ENCODE peak calls at places on chromosomes 7 and 10, in five cellular contexts. One of them, this sample, is unnamed.

GRCh38 chr10:84175436-84175835 is 1.8 kb downstream of the GPR15LG start:
- DNase-seq in cardiac fibroblast: no peak
- DNase-seq in CD8-positive, alpha-beta T cell: peak
- DNase-seq in AG04449: no peak
- DNase-seq in prostate gland: no peak
- DNase-seq in this sample: no peak

GRCh38 chr10:14554091-14554842 is 220.4 kb downstream of the FAM107B start:
- DNase-seq in AG04449: no peak
- DNase-seq in prostate gland: no peak
- DNase-seq in CD8-positive, alpha-beta T cell: no peak
- DNase-seq in cardiac fibroblast: no peak
- DNase-seq in this sample: peak

GRCh38 chr10:69786791-69787190 is 14.9 kb upstream of the COL13A1 start:
- DNase-seq in CD8-positive, alpha-beta T cell: no peak
- DNase-seq in cardiac fibroblast: peak
- DNase-seq in prostate gland: no peak
- DNase-seq in AG04449: no peak
- DNase-seq in this sample: no peak

GRCh38 chr10:48890904-48891839 is 48.5 kb downstream of the LRRC18 start:
- DNase-seq in CD8-positive, alpha-beta T cell: peak
- DNase-seq in AG04449: no peak
- DNase-seq in cardiac fibroblast: peak
- DNase-seq in prostate gland: no peak
- DNase-seq in this sample: no peak

GRCh38 chr7:94276046-94276445 is 118.6 kb upstream of the COL1A2 start:
- DNase-seq in CD8-positive, alpha-beta T cell: no peak
- DNase-seq in AG04449: no peak
- DNase-seq in cardiac fibroblast: no peak
- DNase-seq in prostate gland: no peak
- DNase-seq in this sample: no peak

GRCh38 chr7:101172854-101173751 is 7.0 kb downstream of the NAT16 start:
- DNase-seq in cardiac fibroblast: peak
- DNase-seq in prostate gland: peak
- DNase-seq in CD8-positive, alpha-beta T cell: no peak
- DNase-seq in AG04449: no peak
- DNase-seq in this sample: peak

GRCh38 chr10:33803248-33803647 is 468.8 kb upstream of the NRP1 start:
- DNase-seq in AG04449: no peak
- DNase-seq in prostate gland: no peak
- DNase-seq in CD8-positive, alpha-beta T cell: no peak
- DNase-seq in cardiac fibroblast: peak
- DNase-seq in this sample: no peak

GRCh38 chr7:105268056-105268455 is 120.7 kb downstream of the SRPK2 start:
- DNase-seq in AG04449: peak
- DNase-seq in CD8-positive, alpha-beta T cell: no peak
- DNase-seq in cardiac fibroblast: peak
- DNase-seq in prostate gland: no peak
- DNase-seq in this sample: no peak

GRCh38 chr7:128108641-128109423 is 77.6 kb upstream of the LRRC4 start:
- DNase-seq in prostate gland: no peak
- DNase-seq in cardiac fibroblast: no peak
- DNase-seq in CD8-positive, alpha-beta T cell: peak
- DNase-seq in AG04449: no peak
- DNase-seq in this sample: peak

GRCh38 chr10:123391275-123392028 is 237.2 kb downstream of the BUB3 start:
- DNase-seq in AG04449: no peak
- DNase-seq in CD8-positive, alpha-beta T cell: no peak
- DNase-seq in cardiac fibroblast: no peak
- DNase-seq in prostate gland: no peak
- DNase-seq in this sample: no peak

GRCh38 chr7:31100870-31101269 is 48.8 kb downstream of the ADCYAP1R1 start:
- DNase-seq in prostate gland: no peak
- DNase-seq in cardiac fibroblast: no peak
- DNase-seq in AG04449: no peak
- DNase-seq in CD8-positive, alpha-beta T cell: no peak
- DNase-seq in this sample: no peak

GRCh38 chr7:137975223-137975622 is 26.7 kb downstream of the CREB3L2 start:
- DNase-seq in CD8-positive, alpha-beta T cell: no peak
- DNase-seq in cardiac fibroblast: peak
- DNase-seq in prostate gland: no peak
- DNase-seq in AG04449: no peak
- DNase-seq in this sample: no peak

GRCh38 chr7:1152492-1152891 is 7.5 kb downstream of the ZFAND2A start:
- DNase-seq in cardiac fibroblast: no peak
- DNase-seq in prostate gland: no peak
- DNase-seq in CD8-positive, alpha-beta T cell: no peak
- DNase-seq in AG04449: no peak
- DNase-seq in this sample: peak

GRCh38 chr10:60388116-60388515 is 1.6 kb downstream of the ANK3 start:
- DNase-seq in AG04449: no peak
- DNase-seq in CD8-positive, alpha-beta T cell: no peak
- DNase-seq in prostate gland: no peak
- DNase-seq in cardiac fibroblast: no peak
- DNase-seq in this sample: no peak

GRCh38 chr7:96347471-96347870 is 25.6 kb upstream of the SLC25A13 start:
- DNase-seq in cardiac fibroblast: no peak
- DNase-seq in prostate gland: no peak
- DNase-seq in AG04449: no peak
- DNase-seq in CD8-positive, alpha-beta T cell: no peak
- DNase-seq in this sample: no peak

GRCh38 chr10:131872837-131873375 is 27.9 kb upstream of the PPP2R2D start:
- DNase-seq in AG04449: no peak
- DNase-seq in prostate gland: no peak
- DNase-seq in cardiac fibroblast: no peak
- DNase-seq in CD8-positive, alpha-beta T cell: no peak
- DNase-seq in this sample: no peak

GRCh38 chr10:51425431-51425830 is 274.0 kb downstream of the CSTF2T start:
- DNase-seq in CD8-positive, alpha-beta T cell: no peak
- DNase-seq in cardiac fibroblast: peak
- DNase-seq in AG04449: no peak
- DNase-seq in prostate gland: no peak
- DNase-seq in this sample: no peak

GRCh38 chr7:91869661-91870060 is 10.8 kb downstream of the MTERF1 start:
- DNase-seq in prostate gland: no peak
- DNase-seq in cardiac fibroblast: no peak
- DNase-seq in AG04449: no peak
- DNase-seq in CD8-positive, alpha-beta T cell: no peak
- DNase-seq in this sample: no peak

GRCh38 chr7:3955751-3956696 is 655.0 kb downstream of the SDK1 start:
- DNase-seq in cardiac fibroblast: peak
- DNase-seq in CD8-positive, alpha-beta T cell: no peak
- DNase-seq in prostate gland: peak
- DNase-seq in AG04449: no peak
- DNase-seq in this sample: peak

GRCh38 chr7:27185013-27185707 is at the start of gene HOXA11:
- DNase-seq in prostate gland: peak
- DNase-seq in AG04449: no peak
- DNase-seq in cardiac fibroblast: peak
- DNase-seq in CD8-positive, alpha-beta T cell: peak
- DNase-seq in this sample: peak

GRCh38 chr7:128262273-128263028 is 21.4 kb downstream of the LEP start:
- DNase-seq in CD8-positive, alpha-beta T cell: no peak
- DNase-seq in cardiac fibroblast: no peak
- DNase-seq in AG04449: no peak
- DNase-seq in prostate gland: no peak
- DNase-seq in this sample: no peak

GRCh38 chr10:117740696-117741222 is 198.2 kb downstream of the EMX2 start:
- DNase-seq in cardiac fibroblast: no peak
- DNase-seq in prostate gland: no peak
- DNase-seq in CD8-positive, alpha-beta T cell: no peak
- DNase-seq in AG04449: no peak
- DNase-seq in this sample: no peak

GRCh38 chr7:106289848-106290247 is 5.1 kb upstream of the NAMPT start:
- DNase-seq in cardiac fibroblast: peak
- DNase-seq in prostate gland: no peak
- DNase-seq in AG04449: no peak
- DNase-seq in CD8-positive, alpha-beta T cell: no peak
- DNase-seq in this sample: no peak

GRCh38 chr7:27155816-27156507 is 513 bp downstream of the HOXA7 start:
- DNase-seq in AG04449: no peak
- DNase-seq in prostate gland: no peak
- DNase-seq in CD8-positive, alpha-beta T cell: peak
- DNase-seq in cardiac fibroblast: no peak
- DNase-seq in this sample: peak

GRCh38 chr7:93442478-93443224 is 131.9 kb downstream of the CALCR start:
- DNase-seq in CD8-positive, alpha-beta T cell: no peak
- DNase-seq in prostate gland: no peak
- DNase-seq in cardiac fibroblast: peak
- DNase-seq in AG04449: no peak
- DNase-seq in this sample: no peak

GRCh38 chr7:25527665-25528064 is 299.4 kb upstream of the NPVF start:
- DNase-seq in cardiac fibroblast: no peak
- DNase-seq in CD8-positive, alpha-beta T cell: no peak
- DNase-seq in AG04449: no peak
- DNase-seq in prostate gland: no peak
- DNase-seq in this sample: no peak

GRCh38 chr10:131355116-131355515 is 43.6 kb upstream of the TCERG1L start:
- DNase-seq in cardiac fibroblast: no peak
- DNase-seq in prostate gland: no peak
- DNase-seq in AG04449: no peak
- DNase-seq in CD8-positive, alpha-beta T cell: no peak
- DNase-seq in this sample: no peak

GRCh38 chr10:89114846-89115625 is 92.1 kb downstream of the CH25H start:
- DNase-seq in prostate gland: no peak
- DNase-seq in cardiac fibroblast: peak
- DNase-seq in AG04449: no peak
- DNase-seq in CD8-positive, alpha-beta T cell: no peak
- DNase-seq in this sample: no peak

GRCh38 chr10:128263891-128264688 is 137.9 kb upstream of the MKI67 start:
- DNase-seq in CD8-positive, alpha-beta T cell: peak
- DNase-seq in prostate gland: peak
- DNase-seq in cardiac fibroblast: peak
- DNase-seq in AG04449: no peak
- DNase-seq in this sample: peak

GRCh38 chr7:74583630-74584029 is 73.9 kb upstream of the GTF2I start:
- DNase-seq in prostate gland: no peak
- DNase-seq in AG04449: no peak
- DNase-seq in cardiac fibroblast: no peak
- DNase-seq in CD8-positive, alpha-beta T cell: no peak
- DNase-seq in this sample: no peak

GRCh38 chr10:13633689-13634088 is 46.9 kb downstream of the PRPF18 start:
- DNase-seq in prostate gland: no peak
- DNase-seq in AG04449: peak
- DNase-seq in CD8-positive, alpha-beta T cell: no peak
- DNase-seq in cardiac fibroblast: peak
- DNase-seq in this sample: peak

GRCh38 chr10:26622891-26623290 is 74.6 kb upstream of the PDSS1 start:
- DNase-seq in prostate gland: no peak
- DNase-seq in CD8-positive, alpha-beta T cell: no peak
- DNase-seq in cardiac fibroblast: no peak
- DNase-seq in AG04449: no peak
- DNase-seq in this sample: no peak

GRCh38 chr10:54284526-54285193 is 516.4 kb downstream of the PCDH15 start:
- DNase-seq in AG04449: no peak
- DNase-seq in CD8-positive, alpha-beta T cell: no peak
- DNase-seq in prostate gland: no peak
- DNase-seq in cardiac fibroblast: no peak
- DNase-seq in this sample: no peak

GRCh38 chr7:142300689-142301088 is 42.8 kb upstream of the PRSS58 start:
- DNase-seq in AG04449: no peak
- DNase-seq in prostate gland: no peak
- DNase-seq in cardiac fibroblast: no peak
- DNase-seq in CD8-positive, alpha-beta T cell: no peak
- DNase-seq in this sample: peak

GRCh38 chr7:20440472-20441105 is 109.9 kb downstream of the ITGB8 start:
- DNase-seq in cardiac fibroblast: peak
- DNase-seq in CD8-positive, alpha-beta T cell: no peak
- DNase-seq in AG04449: no peak
- DNase-seq in prostate gland: no peak
- DNase-seq in this sample: no peak

GRCh38 chr7:2862831-2863361 is 18.8 kb upstream of the GNA12 start:
- DNase-seq in cardiac fibroblast: peak
- DNase-seq in AG04449: no peak
- DNase-seq in CD8-positive, alpha-beta T cell: peak
- DNase-seq in prostate gland: no peak
- DNase-seq in this sample: no peak

GRCh38 chr7:2864204-2864985 is 20.3 kb upstream of the GNA12 start:
- DNase-seq in AG04449: no peak
- DNase-seq in cardiac fibroblast: peak
- DNase-seq in prostate gland: no peak
- DNase-seq in CD8-positive, alpha-beta T cell: no peak
- DNase-seq in this sample: no peak

GRCh38 chr7:2861509-2861908 is 17.4 kb upstream of the GNA12 start:
- DNase-seq in AG04449: no peak
- DNase-seq in prostate gland: no peak
- DNase-seq in CD8-positive, alpha-beta T cell: no peak
- DNase-seq in cardiac fibroblast: no peak
- DNase-seq in this sample: no peak

GRCh38 chr7:2864999-2865670 is 21.0 kb upstream of the GNA12 start:
- DNase-seq in cardiac fibroblast: peak
- DNase-seq in CD8-positive, alpha-beta T cell: peak
- DNase-seq in AG04449: no peak
- DNase-seq in prostate gland: peak
- DNase-seq in this sample: peak

GRCh38 chr7:2863461-2864066 is 19.5 kb upstream of the GNA12 start:
- DNase-seq in CD8-positive, alpha-beta T cell: peak
- DNase-seq in cardiac fibroblast: peak
- DNase-seq in AG04449: peak
- DNase-seq in prostate gland: no peak
- DNase-seq in this sample: peak
- H3K4me3 ChIP-seq in CD8-positive, alpha-beta T cell: no peak
- H3K4me3 ChIP-seq in cardiac fibroblast: no peak
- H3K4me3 ChIP-seq in AG04449: peak
- H3K4me3 ChIP-seq in prostate gland: no peak
- H3K4me3 ChIP-seq in this sample: no peak

DNA sequence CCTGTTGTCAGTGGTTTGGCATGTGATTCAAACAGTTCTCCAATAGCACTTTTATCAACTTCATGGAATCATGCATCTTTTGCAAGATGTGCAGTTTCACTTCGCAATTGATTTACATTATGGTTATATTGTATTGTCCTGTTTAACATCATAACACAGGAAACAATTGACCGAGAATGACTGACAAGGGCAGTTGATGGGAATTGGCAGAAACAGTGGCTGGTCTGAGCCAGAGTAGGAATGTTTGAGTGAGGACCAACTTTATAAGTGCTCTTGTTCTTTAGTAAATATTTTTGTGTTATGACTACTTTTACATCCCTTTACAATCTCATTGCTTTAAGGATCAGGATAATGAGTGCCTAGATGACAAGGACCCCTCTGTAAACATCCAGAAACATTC is 2.2 kb downstream of the KLHL7 start:
- DNase-seq in AG04449: no peak
- DNase-seq in prostate gland: no peak
- DNase-seq in cardiac fibroblast: no peak
- DNase-seq in CD8-positive, alpha-beta T cell: no peak
- DNase-seq in this sample: no peak
- H3K4me3 ChIP-seq in AG04449: no peak
- H3K4me3 ChIP-seq in prostate gland: no peak
- H3K4me3 ChIP-seq in cardiac fibroblast: no peak
- H3K4me3 ChIP-seq in CD8-positive, alpha-beta T cell: no peak
- H3K4me3 ChIP-seq in this sample: no peak

GRCh38 chr10:102669206-102670064 is 25.2 kb downstream of the TRIM8 start:
- DNase-seq in AG04449: no peak
- DNase-seq in cardiac fibroblast: peak
- DNase-seq in CD8-positive, alpha-beta T cell: no peak
- DNase-seq in prostate gland: no peak
- DNase-seq in this sample: no peak
- H3K4me3 ChIP-seq in AG04449: no peak
- H3K4me3 ChIP-seq in cardiac fibroblast: no peak
- H3K4me3 ChIP-seq in CD8-positive, alpha-beta T cell: no peak
- H3K4me3 ChIP-seq in prostate gland: no peak
- H3K4me3 ChIP-seq in this sample: no peak

GRCh38 chr10:79982486-79982800 is 33.5 kb upstream of the SFTPD start:
- DNase-seq in CD8-positive, alpha-beta T cell: no peak
- DNase-seq in prostate gland: no peak
- DNase-seq in cardiac fibroblast: peak
- DNase-seq in AG04449: no peak
- DNase-seq in this sample: no peak
- H3K4me3 ChIP-seq in CD8-positive, alpha-beta T cell: no peak
- H3K4me3 ChIP-seq in prostate gland: peak
- H3K4me3 ChIP-seq in cardiac fibroblast: peak
- H3K4me3 ChIP-seq in AG04449: peak
- H3K4me3 ChIP-seq in this sample: no peak